ENCODE peak calls at places on chromosomes 11 and 22, in six cellular contexts. Q, H, R, V, W and U are unnamed samples.
A peak's percentile ranks its signal among the peaks of the same experiment; 100 is the strongest.

GRCh38 chr22:37430941-37431340 is 3.7 kb upstream of the ELFN2 start:
- DNase-seq in Q (no peak), W (no peak), R (no peak), H (no peak), V (no peak), U (no peak)

GRCh38 chr11:77147036-77147315 is 18.9 kb downstream of the MYO7A start:
- DNase-seq in Q (no peak), R (no peak), W (no peak), V (no peak), H (no peak), U (no peak)

GRCh38 chr11:2790581-2790925 is 90.8 kb upstream of the KCNQ1OT1 start:
- DNase-seq in R (no peak), W (peak; percentile 39), Q (no peak), H (no peak), V (no peak), U (no peak)

GRCh38 chr11:91686700-91687099 is 537.9 kb upstream of the FAT3 start:
- DNase-seq in R (no peak), Q (no peak), V (no peak), H (no peak), W (no peak), U (no peak)

GRCh38 chr11:37450613-37451012 is 852.6 kb upstream of the RAG2 start:
- DNase-seq in Q (no peak), V (no peak), R (peak; percentile 8), W (no peak), H (no peak), U (no peak)

GRCh38 chr22:29003975-29004646 is 57.5 kb downstream of the C22orf31 start:
- DNase-seq in Q (no peak), W (peak; percentile 54), R (no peak), V (no peak), H (no peak), U (no peak)

GRCh38 chr22:30830907-30831306 is 136.2 kb downstream of the OSBP2 start:
- DNase-seq in V (peak; percentile 92), H (no peak), R (peak; percentile 97), Q (peak; percentile 96), W (no peak), U (peak; percentile 81)

GRCh38 chr11:43925932-43926505 is 16.4 kb upstream of the C11orf96 start:
- DNase-seq in W (no peak), R (no peak), V (peak; percentile 52), H (no peak), Q (no peak), U (no peak)

GRCh38 chr11:65498042-65498726 is 661 bp upstream of the MALAT1 start:
- DNase-seq in V (no peak), W (peak; percentile 60), R (peak; percentile 68), H (no peak), Q (peak; percentile 82), U (no peak)

GRCh38 chr11:110250168-110250567 is 46.2 kb downstream of the RDX start:
- DNase-seq in W (no peak), R (no peak), Q (no peak), V (no peak), H (no peak), U (no peak)
- H3K4me2 ChIP-seq in W (no peak overlapping the region), R (no peak overlapping the region), Q (no peak overlapping the region), V (no peak overlapping the region), H (no peak overlapping the region), U (no peak overlapping the region)

DNA sequence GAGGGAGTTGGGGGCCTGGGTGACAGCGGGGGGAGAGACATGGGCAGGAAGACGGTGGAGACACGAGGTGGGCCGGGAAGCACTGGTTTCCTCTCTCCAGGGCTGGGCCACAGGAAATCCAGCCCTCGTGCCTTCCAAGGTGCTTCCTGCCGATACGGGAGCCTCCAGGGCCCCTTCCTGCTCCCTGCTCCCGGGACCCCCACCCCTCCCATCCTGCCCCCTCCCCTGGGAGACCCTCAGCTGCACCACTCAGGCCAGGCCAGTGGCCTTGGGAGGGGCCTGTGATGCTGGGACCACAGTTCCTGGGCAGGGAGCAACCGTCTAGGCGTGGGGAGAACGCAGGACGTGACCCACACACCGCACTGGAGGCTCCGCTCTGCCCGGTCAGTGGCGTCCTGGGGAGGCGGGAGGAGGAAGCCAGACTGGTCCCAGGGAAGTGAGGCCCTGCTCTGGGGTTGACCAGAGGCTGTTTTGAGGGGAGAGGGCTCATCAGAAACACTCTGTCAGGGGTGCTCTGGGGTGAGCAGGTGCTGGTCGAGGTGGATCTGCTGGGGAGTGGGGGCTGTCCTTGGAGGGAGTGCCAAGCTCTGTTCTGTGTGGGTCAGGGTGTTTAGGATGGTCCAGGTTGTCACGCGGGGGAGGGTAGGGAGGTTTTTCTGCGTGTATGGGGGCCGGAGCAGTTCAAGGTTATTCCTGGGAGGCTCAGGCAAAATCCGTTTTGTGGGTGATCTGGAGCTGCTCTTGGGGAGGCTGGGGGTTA is at the start of gene SHANK3:
- DNase-seq in V (peak; percentile 92), R (no peak), H (no peak), W (no peak), Q (no peak), U (no peak)
- TF ChIP-seq POLR2A in V (peak; percentile 96), R (no peak), H (no peak), W (no peak), Q (no peak), U (no peak)

DNA sequence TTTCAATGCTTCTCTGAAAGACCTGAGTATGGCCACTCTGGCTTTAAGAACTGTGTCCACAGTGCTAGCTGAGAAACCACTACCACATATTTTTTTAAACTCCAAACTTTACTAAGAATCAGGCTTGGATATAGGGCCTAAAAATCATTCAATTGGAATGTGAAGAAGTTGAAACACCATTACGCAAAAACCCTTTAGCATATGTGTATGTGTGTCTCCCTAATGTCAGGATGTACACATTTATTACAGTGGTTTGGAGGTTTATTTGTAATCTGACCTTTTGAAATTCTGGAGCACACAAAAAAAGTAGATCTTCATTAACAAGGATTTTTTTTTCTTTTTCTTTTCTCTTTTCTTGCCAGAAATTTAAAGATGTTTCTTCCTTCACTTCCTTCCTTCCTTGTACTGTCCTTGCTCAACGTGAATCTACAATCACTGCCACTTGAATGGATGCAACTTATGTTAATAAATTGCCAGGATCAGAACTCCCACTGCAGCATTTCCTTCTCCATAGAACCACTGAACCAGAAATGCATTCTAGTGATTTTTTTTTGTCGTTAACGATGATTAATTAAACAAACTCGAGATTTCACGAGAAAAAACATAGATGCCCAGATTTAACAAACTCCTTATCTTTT is 3.1 kb upstream of the ADM start:
- DNase-seq in V (no peak), W (no peak), Q (no peak), R (peak; percentile 94), H (no peak), U (no peak)
- H3K4me2 ChIP-seq in V (peak overlapping the region; percentile 91), W (peak overlapping the region; percentile 100), Q (peak overlapping the region; percentile 92), R (peak overlapping the region; percentile 97), H (no peak overlapping the region), U (peak overlapping the region; percentile 98)

GRCh38 chr11:6468712-6469495 is 4.8 kb downstream of the TRIM3 start:
- DNase-seq in H (peak; percentile 89), R (peak; percentile 87), Q (peak; percentile 52), W (peak; percentile 88), V (peak; percentile 97), U (peak; percentile 60)
- TF ChIP-seq POLR2A in H (peak; percentile 72), R (no peak), Q (no peak), W (peak; percentile 88), V (peak; percentile 45), U (peak; percentile 58)

DNA sequence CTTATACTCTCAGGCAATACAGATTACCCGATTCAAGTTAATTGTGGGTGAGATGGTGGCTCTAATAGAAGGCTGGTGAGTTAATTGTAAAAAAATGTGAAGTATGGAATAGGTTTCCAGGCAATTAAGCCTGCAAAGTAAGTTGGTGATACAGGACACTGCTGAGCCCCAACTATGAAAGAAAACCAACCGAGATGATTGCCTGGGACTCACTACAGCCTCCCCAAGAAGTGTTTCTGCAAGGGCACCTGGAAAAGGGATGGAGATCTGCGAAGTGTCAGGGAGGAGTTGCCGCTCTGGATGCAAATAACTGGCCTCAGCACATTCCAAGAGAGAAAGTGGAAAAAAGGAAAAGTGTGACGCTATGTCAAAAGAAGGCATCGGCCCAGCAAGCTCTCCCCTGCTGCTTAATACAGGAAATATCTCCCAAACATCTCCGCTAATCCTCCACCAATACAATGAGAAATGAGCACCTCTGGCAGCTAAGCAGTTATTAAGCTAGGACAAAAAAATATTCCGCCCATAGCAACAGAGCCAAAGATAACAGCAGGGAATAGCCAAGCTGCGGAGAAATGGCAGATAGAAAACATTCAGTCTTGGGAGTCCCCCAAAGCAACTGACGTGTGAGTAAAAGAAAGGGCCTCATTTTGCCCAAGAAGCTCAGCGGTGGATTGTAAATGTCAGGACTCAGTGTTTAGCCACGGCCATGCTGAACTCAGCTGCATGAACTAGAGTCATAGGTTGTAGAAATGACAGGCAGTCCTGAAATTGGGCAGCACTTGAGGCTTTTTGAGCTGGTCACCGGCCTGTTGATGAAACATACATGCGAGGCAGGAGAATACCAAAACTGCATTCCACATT is 133.7 kb downstream of the SNX19 start:
- DNase-seq in V (peak; percentile 66), R (peak; percentile 52), H (no peak), Q (no peak), W (peak; percentile 41), U (no peak)
- H3K4me2 ChIP-seq in V (peak overlapping the region; percentile 56), R (peak overlapping the region; percentile 67), H (no peak overlapping the region), Q (peak overlapping the region; percentile 37), W (no peak overlapping the region), U (no peak overlapping the region)